ENCODE peak calls at places on chromosomes 3 and 15, in four cellular contexts. I is neuronal stem cell, D is midbrain, V is NCI-H1417 treated with DMSO at 0.1 percent for 48 hours. F is an unnamed sample.

GRCh38 chr3:130773371-130773770 is 26.7 kb upstream of the PIK3R4 start:
- DNase-seq in I (no peak), V (no peak), D (no peak), F (peak)

GRCh38 chr3:44237665-44238064 is 4.0 kb upstream of the TOPAZ1 start:
- DNase-seq in V (no peak), I (no peak), D (no peak), F (no peak)

GRCh38 chr3:172673210-172673679 is 37.6 kb downstream of the NCEH1 start:
- DNase-seq in D (no peak), V (no peak), I (peak), F (no peak)

GRCh38 chr3:112056451-112056929 is 22.0 kb downstream of the TMPRSS7 start:
- DNase-seq in V (no peak), I (no peak), D (no peak), F (no peak)

GRCh38 chr3:196055683-196056270 is 26.1 kb downstream of the TFRC start:
- DNase-seq in D (no peak), I (no peak), V (no peak), F (no peak)

GRCh38 chr3:159838936-159839335 is 149.7 kb upstream of the IL12A start:
- DNase-seq in I (no peak), D (no peak), V (no peak), F (no peak)

GRCh38 chr15:77076325-77076915 is 5.5 kb upstream of the TSPAN3 start:
- DNase-seq in D (peak), I (no peak), V (no peak), F (no peak)

GRCh38 chr3:12413721-12414255 is 70.5 kb upstream of the TSEN2 start:
- DNase-seq in V (no peak), I (no peak), D (no peak), F (no peak)

GRCh38 chr15:101266787-101267186 is 10.5 kb downstream of the SELENOS start:
- DNase-seq in I (no peak), D (no peak), V (no peak), F (no peak)

GRCh38 chr15:53530762-53531161 is 228.7 kb downstream of the WDR72 start:
- DNase-seq in I (no peak), V (no peak), D (no peak), F (no peak)

GRCh38 chr15:31758126-31758525 is 272.2 kb upstream of the CHRNA7 start:
- DNase-seq in V (peak), D (peak), I (no peak), F (peak)

GRCh38 chr15:69623521-69624513 is 171.2 kb downstream of the RPLP1 start:
- DNase-seq in D (no peak), I (no peak), V (no peak), F (no peak)

GRCh38 chr3:56197259-56197965 is 270.9 kb downstream of the ERC2 start:
- DNase-seq in V (no peak), I (no peak), D (no peak), F (no peak)

GRCh38 chr15:40333922-40334492 is 6.7 kb downstream of the CCDC9B start:
- DNase-seq in I (no peak), V (no peak), D (peak), F (no peak)

F was measured in cerebellum.